ENCODE peak calls at places on chromosomes 2 and 18, in four cellular contexts. J is HCT116, Y is H1, T is K562. S is an unnamed sample.

GRCh38 chr2:41847744-41848441 is 199.9 kb upstream of the PKDCC start:
- DNase-seq in J (no peak), Y (no peak), T (no peak), S (no peak)

GRCh38 chr2:207416936-207417718 is 112.6 kb upstream of the CREB1 start:
- DNase-seq in J (no peak), Y (no peak), T (peak), S (no peak)

GRCh38 chr18:63848159-63848558 is 39.3 kb upstream of the SERPINB2 start:
- DNase-seq in J (peak), Y (no peak), T (peak), S (peak)

GRCh38 chr18:58227361-58227930 is 183.4 kb downstream of the NEDD4L start:
- DNase-seq in J (no peak), Y (no peak), T (no peak), S (no peak)

GRCh38 chr18:3596324-3597158 is 146.6 kb downstream of the TGIF1 start:
- DNase-seq in J (no peak), Y (no peak), T (peak), S (no peak)

GRCh38 chr18:50099725-50100414 is 95.1 kb downstream of the MYO5B start:
- DNase-seq in J (no peak), Y (no peak), T (no peak), S (peak)

GRCh38 chr2:8255448-8255800 is 426.4 kb upstream of the ID2 start:
- DNase-seq in J (no peak), Y (no peak), T (no peak), S (no peak)

GRCh38 chr2:216490061-216490460 is 8.6 kb upstream of the RPL37A start:
- DNase-seq in J (no peak), Y (no peak), T (no peak), S (no peak)

GRCh38 chr18:73756256-73757091 is 391.2 kb downstream of the FBXO15 start:
- DNase-seq in J (no peak), Y (no peak), T (no peak), S (no peak)

GRCh38 chr18:36653141-36653869 is 175.5 kb downstream of the TPGS2 start:
- DNase-seq in J (no peak), Y (no peak), T (no peak), S (no peak)

GRCh38 chr2:68556384-68556783 is 87.0 kb upstream of the PROKR1 start:
- DNase-seq in J (no peak), Y (no peak), T (no peak), S (no peak)

GRCh38 chr18:1014496-1014895 is 109.8 kb downstream of the ADCYAP1 start:
- DNase-seq in J (no peak), Y (no peak), T (no peak), S (no peak)

GRCh38 chr18:2515408-2515807 is 55.9 kb downstream of the METTL4 start:
- DNase-seq in J (peak), Y (no peak), T (no peak), S (no peak)

GRCh38 chr2:230602562-230603230 is 109.9 kb upstream of the CAB39 start:
- DNase-seq in J (no peak), Y (no peak), T (peak), S (no peak)

GRCh38 chr2:17000083-17000482 is 334.4 kb upstream of the CYRIA start:
- DNase-seq in J (no peak), Y (no peak), T (no peak), S (no peak)

DNA sequence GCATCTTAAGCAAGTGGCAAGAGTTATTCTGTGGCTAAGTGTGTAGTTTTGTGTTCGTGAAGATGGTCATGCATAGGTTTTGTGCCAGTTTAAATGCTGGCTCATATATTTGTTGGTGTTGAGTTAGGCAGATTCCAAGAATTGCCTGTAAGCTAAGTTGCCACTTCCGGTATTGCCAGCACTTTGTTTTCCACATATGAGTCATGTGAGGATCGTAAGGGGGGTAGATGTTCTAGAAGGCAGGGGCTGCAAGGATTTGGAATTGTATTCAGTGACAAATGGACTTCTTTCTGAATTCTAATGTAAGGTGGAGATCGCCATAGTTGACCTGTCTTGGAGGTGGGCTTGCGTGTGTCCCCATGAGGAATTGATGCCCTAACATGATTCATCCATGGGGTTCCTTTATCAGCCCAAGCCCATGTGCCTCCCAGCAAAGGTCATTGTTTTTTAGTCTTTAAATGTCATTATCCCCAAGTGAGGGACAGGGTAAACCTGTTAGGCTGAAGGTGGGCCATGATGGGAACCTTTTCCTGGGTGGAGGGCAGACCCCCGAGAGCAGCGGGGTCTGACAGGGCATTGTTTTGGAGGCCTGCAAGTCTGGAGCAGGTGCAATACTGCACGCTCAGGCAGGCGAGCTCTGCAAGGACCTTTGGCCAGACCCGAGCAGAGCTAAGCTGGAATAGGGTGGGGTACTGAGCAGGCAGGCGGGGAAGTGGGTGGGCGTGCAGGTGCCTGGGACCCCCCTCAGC is 77.3 kb downstream of the LRRFIP1 start:
- DNase-seq in J (no peak), Y (no peak), T (no peak), S (no peak)
- TF ChIP-seq JUND in J (no peak), Y (no peak), T (no peak), S (no peak)

GRCh38 chr2:174611006-174611405 is 13.4 kb upstream of the WIPF1 start:
- DNase-seq in J (no peak), Y (no peak), T (no peak), S (no peak)

GRCh38 chr2:174608866-174609214 is 11.2 kb upstream of the WIPF1 start:
- DNase-seq in J (no peak), Y (no peak), T (no peak), S (no peak)

GRCh38 chr2:174611851-174612250 is 14.2 kb upstream of the WIPF1 start:
- DNase-seq in J (no peak), Y (no peak), T (no peak), S (no peak)

GRCh38 chr2:174609261-174609660 is 11.7 kb upstream of the WIPF1 start:
- DNase-seq in J (no peak), Y (no peak), T (no peak), S (no peak)

GRCh38 chr2:174610243-174610995 is 12.8 kb upstream of the WIPF1 start:
- DNase-seq in J (no peak), Y (no peak), T (no peak), S (no peak)
- TF ChIP-seq JUND in J (no peak), Y (no peak), T (no peak), S (no peak)

DNA sequence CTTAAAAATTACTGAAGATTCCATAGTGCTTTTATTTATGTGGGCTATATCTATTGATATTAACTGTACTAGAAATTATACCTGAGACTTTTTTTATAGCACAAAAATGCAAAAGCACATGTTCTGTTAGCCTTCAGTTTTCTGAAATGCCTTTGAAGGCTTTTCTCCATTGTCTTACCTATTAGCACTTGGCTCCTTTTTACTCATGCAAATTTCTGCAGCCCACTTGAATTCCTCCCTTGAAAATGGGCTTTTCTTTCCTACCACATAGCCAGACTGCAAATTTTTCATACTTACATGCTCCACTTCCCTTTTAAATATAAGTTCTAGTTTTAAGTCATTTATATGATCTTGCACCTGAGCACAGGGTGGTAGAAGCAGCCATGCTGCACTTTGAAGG is 453.0 kb upstream of the TRIB2 start:
- DNase-seq in J (no peak), Y (no peak), T (no peak), S (no peak)
- TF ChIP-seq JUND in J (no peak), Y (no peak), T (no peak), S (no peak)

GRCh38 chr2:218852911-218853667 is 6.5 kb upstream of the WNT6 start:
- DNase-seq in J (peak), Y (peak), T (peak), S (peak)

GRCh38 chr2:218853766-218854165 is 5.8 kb upstream of the WNT6 start:
- DNase-seq in J (no peak), Y (no peak), T (peak), S (no peak)

GRCh38 chr2:218851286-218851685 is 8.3 kb upstream of the WNT6 start:
- DNase-seq in J (no peak), Y (no peak), T (no peak), S (no peak)

GRCh38 chr2:218850796-218851195 is 8.8 kb upstream of the WNT6 start:
- DNase-seq in J (no peak), Y (no peak), T (no peak), S (no peak)

GRCh38 chr2:218849721-218850120 is 9.9 kb upstream of the WNT6 start:
- DNase-seq in J (peak), Y (no peak), T (no peak), S (no peak)
- TF ChIP-seq JUND in J (no peak), Y (no peak), T (no peak), S (no peak)

DNA sequence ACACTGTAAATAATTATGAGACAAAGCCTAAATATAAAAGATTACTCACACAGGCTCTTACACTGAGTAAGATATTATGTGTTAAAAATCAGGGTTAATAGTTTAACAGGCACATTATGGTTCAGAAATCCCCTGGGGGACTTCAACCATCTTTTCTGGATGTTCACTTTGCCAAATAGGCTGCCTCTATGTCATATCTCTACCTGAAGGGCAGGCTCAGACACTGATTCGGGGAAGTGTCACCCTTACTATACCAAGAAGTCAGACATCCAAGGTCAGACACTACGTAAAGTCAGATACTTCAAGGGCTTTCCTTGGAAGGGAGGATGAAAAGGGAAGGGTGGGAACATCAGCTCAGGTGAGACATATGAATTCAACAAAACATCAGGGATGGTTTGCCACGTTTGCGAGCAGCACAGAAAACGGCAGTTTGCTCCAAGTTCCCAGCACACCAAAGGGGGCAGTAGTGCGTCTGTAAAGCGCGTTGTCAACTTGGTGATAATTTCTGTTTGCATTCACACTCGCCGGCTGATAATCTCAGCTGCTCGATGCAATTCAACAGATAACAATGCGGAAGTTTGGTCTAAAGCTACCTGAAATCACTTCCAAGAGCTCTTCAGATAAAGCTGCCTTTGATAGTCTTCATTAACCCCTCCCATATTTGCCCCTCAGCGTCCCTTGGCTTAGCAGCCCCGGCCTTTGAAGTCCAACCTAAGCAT is 909 bp upstream of the RASGRP3 start:
- DNase-seq in J (peak), Y (peak), T (peak), S (peak)
- TF ChIP-seq JUND in J (peak), Y (no peak), T (peak), S (no peak)

S was measured in T47D.